ENCODE peak calls at places on chromosomes 1 and 21, in six cellular contexts. K, X, F, N, R and Z are unnamed samples.

GRCh38 chr1:223331929-223332328 is 32.0 kb downstream of the SUSD4 start:
- DNase-seq in K (no peak), X (peak), R (no peak), N (no peak), F (no peak), Z (no peak)

GRCh38 chr1:29134695-29135028 is 11.0 kb upstream of the TMEM200B start:
- DNase-seq in X (no peak), N (no peak), K (no peak), F (no peak), R (no peak), Z (no peak)

GRCh38 chr21:32322676-32323075 is 24.0 kb downstream of the MRAP start:
- DNase-seq in K (no peak), R (no peak), F (no peak), X (no peak), N (no peak), Z (no peak)

GRCh38 chr1:200178340-200178739 is 150.8 kb downstream of the NR5A2 start:
- DNase-seq in F (no peak), X (peak), R (no peak), N (no peak), K (no peak), Z (no peak)

GRCh38 chr1:192516776-192517297 is 58.7 kb upstream of the RGS1 start:
- DNase-seq in N (no peak), R (no peak), K (peak), F (peak), X (no peak), Z (no peak)

GRCh38 chr1:91583326-91583755 is 82.7 kb downstream of the CDC7 start:
- DNase-seq in F (no peak), K (no peak), X (peak), N (no peak), R (no peak), Z (no peak)

GRCh38 chr1:61083014-61083798 is 845 bp downstream of the NFIA start:
- DNase-seq in X (no peak), K (no peak), R (no peak), N (no peak), F (no peak), Z (peak)

GRCh38 chr1:226082959-226083302 is 20.4 kb downstream of the H3-3A start:
- DNase-seq in K (no peak), N (peak), R (peak), X (peak), F (no peak), Z (peak)

GRCh38 chr1:54774820-54775498 is 10.6 kb upstream of the PARS2 start:
- DNase-seq in X (peak), K (no peak), F (no peak), N (peak), R (peak), Z (no peak)

DNA sequence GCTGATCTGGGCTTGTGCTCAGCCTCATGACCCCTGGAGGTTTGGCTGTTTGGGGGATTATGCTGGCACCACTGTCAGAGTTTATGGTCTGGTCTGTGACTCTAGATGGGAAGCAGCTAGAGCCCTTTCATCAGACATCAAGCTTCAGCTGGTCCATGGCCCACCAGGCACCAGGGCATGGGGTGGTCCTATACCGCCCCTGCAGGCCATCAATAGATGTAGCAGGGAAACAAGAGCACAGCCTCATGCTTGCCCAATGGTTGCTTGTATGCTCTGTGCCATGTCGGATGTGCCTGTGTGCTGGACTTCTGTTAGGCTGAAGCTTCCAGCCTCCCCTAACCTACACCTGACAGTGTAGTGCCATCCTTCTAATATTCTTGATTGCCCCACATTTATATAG is 71.1 kb upstream of the CD34 start:
- DNase-seq in X (no peak), N (no peak), K (no peak), F (peak), R (no peak), Z (no peak)
- TF ChIP-seq CTCF in X (peak), N (peak), K (no peak), F (peak), R (peak), Z (peak)

GRCh38 chr1:24157921-24158481 is 15.1 kb upstream of the IL22RA1 start:
- DNase-seq in K (no peak), F (no peak), X (peak), R (no peak), N (no peak), Z (no peak)
- TF ChIP-seq CTCF in K (no peak), F (no peak), X (peak), R (peak), N (peak), Z (no peak)

GRCh38 chr1:90509225-90510048 is 207.7 kb downstream of the BARHL2 start:
- DNase-seq in K (no peak), N (no peak), F (no peak), X (no peak), R (no peak), Z (no peak)
- TF ChIP-seq CTCF in K (no peak), N (no peak), F (no peak), X (no peak), R (no peak), Z (no peak)

DNA sequence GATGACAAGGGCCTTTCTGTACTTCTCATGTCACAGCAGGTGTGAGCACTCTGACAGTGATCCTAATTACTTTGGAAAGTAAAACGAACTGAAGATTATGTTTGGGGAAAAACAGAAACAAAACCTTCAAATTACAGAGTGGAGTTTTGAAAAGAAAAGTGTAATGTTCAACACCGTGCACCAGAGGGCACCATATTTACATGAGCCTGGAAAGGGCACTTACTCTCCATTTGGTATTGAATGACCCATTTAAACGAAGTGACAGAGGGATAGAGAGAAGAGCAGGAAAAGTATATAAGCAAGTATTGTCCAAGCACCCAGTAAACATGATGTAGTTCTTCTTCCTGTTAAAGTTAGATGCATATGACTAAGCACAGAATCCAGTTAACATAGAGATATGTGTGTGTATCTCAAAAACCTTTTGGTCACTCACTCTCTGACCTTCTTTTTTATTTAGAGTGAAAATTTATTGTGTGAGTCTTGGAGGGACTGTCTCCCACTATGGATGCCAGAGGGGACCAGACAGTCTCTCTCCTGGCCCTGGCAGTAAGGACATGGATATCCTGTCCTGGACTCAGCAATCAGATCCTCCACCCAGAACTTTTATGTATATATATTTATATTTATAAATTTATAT is 3.8 kb upstream of the RGSL1 start:
- DNase-seq in X (peak), F (peak), K (no peak), R (peak), N (no peak), Z (no peak)
- TF ChIP-seq CTCF in X (peak), F (peak), K (peak), R (peak), N (peak), Z (peak)

DNA sequence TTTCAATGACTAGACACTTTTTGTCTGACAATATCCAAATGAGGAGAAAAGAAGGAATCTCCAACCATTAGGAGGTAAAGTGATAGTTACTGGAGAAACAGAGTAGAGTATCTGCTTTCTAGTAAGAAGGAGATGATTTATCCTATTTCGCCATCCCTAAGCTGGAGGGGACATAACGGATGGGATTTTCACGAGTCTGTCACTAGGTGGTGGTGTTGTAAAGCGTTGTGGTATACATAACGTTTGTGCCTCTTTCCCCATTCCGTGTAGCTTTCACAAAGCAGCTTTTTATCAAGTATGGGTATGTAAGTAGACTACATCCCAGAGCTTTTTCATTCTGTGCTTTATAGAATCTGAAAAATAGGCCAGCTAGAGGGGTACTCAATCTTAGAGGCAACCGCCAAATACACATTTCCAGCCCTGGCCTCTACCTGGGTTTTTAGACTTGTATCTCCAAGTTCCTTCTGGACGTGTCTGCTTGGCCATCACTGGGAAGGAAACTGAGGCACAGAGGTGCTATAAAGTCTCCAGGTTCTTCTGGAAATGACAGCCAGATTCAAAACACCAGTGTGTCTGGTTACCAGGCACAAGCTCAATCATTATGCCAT is 33.3 kb upstream of the FAM3B start:
- DNase-seq in R (peak), K (peak), F (peak), X (peak), N (peak), Z (peak)
- TF ChIP-seq CTCF in R (peak), K (peak), F (peak), X (peak), N (peak), Z (peak)

DNA sequence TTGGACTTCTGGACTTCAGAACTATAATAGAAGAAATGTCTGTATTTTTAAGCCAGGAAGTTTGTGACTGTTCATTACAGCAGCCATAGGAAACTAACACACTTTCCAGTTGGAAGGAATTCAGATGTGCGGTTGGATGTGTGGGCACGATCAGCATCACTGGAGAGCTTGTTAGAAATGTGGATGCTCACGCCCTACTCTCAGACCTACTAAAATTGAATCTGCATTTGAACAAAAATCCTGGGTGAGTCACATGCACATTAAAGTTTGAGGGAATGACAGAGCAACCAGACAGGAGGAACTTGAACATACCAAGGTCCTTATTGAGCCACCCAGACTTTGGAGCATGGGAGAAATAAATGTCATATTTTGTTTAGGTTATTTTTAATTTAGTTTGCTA is 346.4 kb downstream of the BARHL2 start:
- DNase-seq in N (no peak), K (no peak), R (no peak), F (no peak), X (peak), Z (no peak)
- TF ChIP-seq CTCF in N (no peak), K (no peak), R (no peak), F (no peak), X (no peak), Z (no peak)

DNA sequence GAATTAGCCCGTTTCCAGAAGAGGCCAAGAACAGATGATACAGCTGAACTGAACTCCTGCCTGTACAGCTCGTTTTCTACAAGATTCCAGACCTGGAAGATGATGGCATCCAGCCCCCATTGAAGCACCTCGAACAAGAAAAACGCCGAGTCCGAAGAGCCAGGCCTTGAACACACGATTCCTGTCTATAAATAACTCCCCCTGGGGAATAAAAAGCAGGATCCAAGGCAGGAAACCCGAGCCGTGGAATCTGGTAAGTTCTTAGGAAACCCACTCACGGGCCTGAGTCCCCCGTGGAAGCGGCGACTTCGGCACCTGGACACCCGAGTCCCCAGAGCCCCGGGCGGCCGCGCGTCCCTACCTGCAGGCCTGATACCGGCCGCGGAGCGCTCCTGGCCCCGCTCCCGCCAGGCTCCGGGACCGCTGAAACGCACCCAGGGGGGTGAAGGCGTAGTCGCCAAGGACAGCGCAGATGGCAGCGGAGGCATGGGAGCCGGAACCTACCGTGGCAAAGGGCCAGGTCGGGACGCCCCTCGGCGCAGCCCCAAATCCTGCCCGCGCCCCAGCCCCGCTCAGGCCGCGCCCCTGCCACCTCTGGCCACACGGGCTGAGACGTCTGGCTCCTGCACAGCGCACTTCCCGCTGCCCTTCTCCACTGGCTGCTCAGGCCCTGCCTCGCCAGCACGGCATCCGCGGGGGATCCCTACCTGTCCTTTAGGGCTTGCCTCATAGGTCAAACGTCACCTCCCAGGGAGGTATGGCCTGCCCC is 14.0 kb upstream of the HLCS start:
- DNase-seq in X (peak), R (no peak), N (peak), F (no peak), K (no peak), Z (peak)
- TF ChIP-seq CTCF in X (no peak), R (no peak), N (no peak), F (no peak), K (no peak), Z (peak)

GRCh38 chr21:34133802-34134201 is 60.4 kb downstream of the MRPS6 start:
- DNase-seq in X (no peak), N (no peak), K (no peak), R (no peak), F (no peak), Z (no peak)
- TF ChIP-seq CTCF in X (peak), N (no peak), K (peak), R (peak), F (no peak), Z (peak)

DNA sequence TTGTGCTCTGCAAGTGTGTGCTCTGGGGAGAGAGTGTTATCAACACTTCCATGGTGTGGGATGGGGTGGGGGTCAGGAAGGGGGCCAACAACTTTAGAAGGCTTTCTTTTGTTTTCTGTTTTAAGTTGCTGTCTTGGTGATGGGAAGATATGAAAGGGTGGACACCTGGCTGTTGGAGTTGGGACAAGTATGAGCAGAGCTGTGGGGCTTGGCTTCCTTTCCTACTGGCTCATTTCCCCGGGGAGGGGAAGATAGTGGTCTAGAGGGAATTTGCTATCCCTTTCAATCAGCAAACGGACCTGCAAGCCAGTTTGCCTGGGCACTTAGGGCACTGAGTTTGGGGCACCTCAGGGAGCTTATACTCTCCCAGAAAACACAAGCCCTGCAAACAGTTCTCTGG is 19.2 kb downstream of the IER5 start:
- DNase-seq in F (no peak), R (no peak), N (no peak), X (peak), K (no peak), Z (no peak)
- TF ChIP-seq CTCF in F (no peak), R (no peak), N (no peak), X (no peak), K (no peak), Z (no peak)